ENCODE peak calls at places on chromosome 1, in ten cellular contexts. Z is IMR-90, N is cardiac muscle cell, Y is OCI-LY7, X is GM23338, E is MM.1S, B is uterus, S is transverse colon, D is left lung, M is spleen. R is an unnamed sample.
A peak's percentile ranks its signal among the peaks of the same experiment; 100 is the strongest.

GRCh38 chr1:187763976-187764375 is 935.2 kb downstream of the PLA2G4A start:
- DNase-seq in Z (peak; percentile 15), E (no peak), M (no peak), N (peak; percentile 43), X (no peak), S (no peak), Y (no peak), D (no peak), B (no peak), R (no peak)

GRCh38 chr1:55600243-55600642 is 385.1 kb upstream of the USP24 start:
- DNase-seq in D (no peak), Z (no peak), Y (no peak), E (no peak), X (no peak), M (no peak), B (no peak), N (no peak), S (no peak), R (no peak)

GRCh38 chr1:234724517-234725176 is 114.7 kb upstream of the IRF2BP2 start:
- DNase-seq in M (peak; percentile 82), X (no peak), B (peak; percentile 85), D (peak; percentile 84), N (no peak), E (no peak), S (peak; percentile 71), Y (no peak), Z (no peak), R (peak; percentile 79)

GRCh38 chr1:152034654-152035405 is 2.0 kb downstream of the S100A11 start:
- DNase-seq in X (peak; percentile 90), Z (peak; percentile 59), E (peak; percentile 88), D (no peak), N (peak; percentile 71), B (peak; percentile 43), M (no peak), Y (peak; percentile 76), S (peak; percentile 72), R (no peak)

GRCh38 chr1:232340448-232340847 is 289.5 kb downstream of the SIPA1L2 start:
- DNase-seq in E (no peak), X (no peak), S (no peak), N (no peak), Y (no peak), Z (no peak), B (no peak), M (no peak), D (no peak), R (no peak)

GRCh38 chr1:66767590-66767989 is 15.3 kb downstream of the DYNLT5 start:
- DNase-seq in Z (no peak), M (no peak), S (no peak), X (no peak), E (no peak), B (no peak), N (no peak), D (no peak), Y (no peak), R (no peak)

GRCh38 chr1:87495147-87495546 is 166.5 kb downstream of the LMO4 start:
- DNase-seq in Z (no peak), B (no peak), S (no peak), X (peak; percentile 27), N (no peak), Y (peak; percentile 34), M (no peak), E (peak; percentile 36), D (no peak), R (no peak)

GRCh38 chr1:196160066-196160795 is 448.0 kb downstream of the KCNT2 start:
- DNase-seq in S (no peak), N (peak; percentile 82), B (no peak), Y (no peak), E (no peak), D (no peak), M (no peak), Z (peak; percentile 82), X (no peak), R (no peak)

GRCh38 chr1:18407166-18408045 is 73.3 kb upstream of the KLHDC7A start:
- DNase-seq in Z (no peak), Y (no peak), M (no peak), X (peak; percentile 22), N (no peak), D (no peak), E (no peak), S (no peak), B (no peak), R (no peak)

GRCh38 chr1:10599194-10599861 is 124.6 kb downstream of the PEX14 start:
- DNase-seq in Y (no peak), M (no peak), S (no peak), N (peak; percentile 19), X (no peak), B (no peak), E (no peak), Z (peak; percentile 90), D (no peak), R (no peak)

GRCh38 chr1:147890177-147890790 is 12.3 kb upstream of the GJA8 start:
- DNase-seq in M (peak; percentile 87), B (peak; percentile 37), Z (peak; percentile 29), X (peak; percentile 92), N (peak; percentile 76), Y (peak; percentile 64), S (peak; percentile 62), E (peak; percentile 80), D (peak; percentile 91), R (peak; percentile 30)

GRCh38 chr1:105138445-105138821 is 1388.7 kb downstream of the AMY1C start:
- DNase-seq in N (peak; percentile 0), S (no peak), D (peak; percentile 46), B (no peak), Z (no peak), X (no peak), E (no peak), M (no peak), Y (no peak), R (no peak)

GRCh38 chr1:64553285-64553684 is 83.4 kb downstream of the CACHD1 start:
- DNase-seq in M (no peak), Y (peak; percentile 1), N (no peak), X (no peak), Z (no peak), S (no peak), B (no peak), D (no peak), E (no peak), R (no peak)

GRCh38 chr1:86150553-86151055 is 6.0 kb downstream of the COL24A1 start:
- DNase-seq in X (no peak), S (no peak), Z (peak; percentile 53), E (no peak), B (no peak), D (no peak), M (no peak), N (peak; percentile 40), Y (no peak), R (no peak)

GRCh38 chr1:91166106-91166712 is 144.4 kb upstream of the ZNF644 start:
- DNase-seq in Y (peak; percentile 64), S (peak; percentile 34), N (peak; percentile 67), X (peak; percentile 89), M (no peak), E (peak; percentile 63), D (no peak), Z (peak; percentile 56), B (peak; percentile 43), R (peak; percentile 25)

GRCh38 chr1:243447342-243447741 is 191.5 kb downstream of the SDCCAG8 start:
- DNase-seq in B (no peak), E (no peak), Z (peak; percentile 62), D (no peak), X (no peak), N (peak; percentile 62), M (no peak), Y (no peak), S (no peak), R (no peak)

GRCh38 chr1:26279598-26280332 is at the start of gene SH3BGRL3:
- DNase-seq in E (peak; percentile 86), X (peak; percentile 86), S (peak; percentile 93), Z (peak; percentile 75), N (peak; percentile 87), Y (peak; percentile 87), B (peak; percentile 83), M (peak; percentile 98), D (peak; percentile 97), R (peak; percentile 93)

GRCh38 chr1:109248797-109249629 is at the start of gene CELSR2:
- DNase-seq in M (peak; percentile 88), N (peak; percentile 68), E (peak; percentile 62), B (no peak), X (peak; percentile 97), Z (peak; percentile 54), Y (peak; percentile 88), D (peak; percentile 90), S (peak; percentile 70), R (peak; percentile 88)
- TF ChIP-seq CTCF in M (no peak), N (no peak), E (no peak), B (no peak), X (peak; percentile 25), Z (no peak), Y (no peak), D (no peak), S (no peak), R (no peak)

GRCh38 chr1:224495861-224496260 is 61.3 kb upstream of the WDR26 start:
- DNase-seq in N (no peak), B (no peak), Y (no peak), E (no peak), Z (peak; percentile 65), M (no peak), S (no peak), X (no peak), D (no peak), R (no peak)
- H3K27ac ChIP-seq in N (no peak overlapping the region), B (no peak overlapping the region), Y (no peak overlapping the region), E (no peak overlapping the region), Z (no peak overlapping the region), M (no peak overlapping the region), S (no peak overlapping the region), X (no peak overlapping the region), D (no peak overlapping the region), R (no peak overlapping the region)

GRCh38 chr1:181503130-181503810 is 20.0 kb downstream of the CACNA1E start:
- DNase-seq in X (no peak), S (no peak), N (no peak), Y (no peak), D (no peak), E (no peak), M (no peak), Z (peak; percentile 2), B (peak; percentile 70), R (no peak)

GRCh38 chr1:181501612-181502011 is 18.3 kb downstream of the CACNA1E start:
- DNase-seq in Z (no peak), Y (no peak), D (no peak), X (peak; percentile 15), M (no peak), E (no peak), N (no peak), B (no peak), S (no peak), R (no peak)

GRCh38 chr1:181504294-181505115 is 21.2 kb downstream of the CACNA1E start:
- DNase-seq in X (peak; percentile 86), S (no peak), B (no peak), Z (peak; percentile 28), Y (peak; percentile 65), E (peak; percentile 76), N (peak; percentile 28), D (no peak), M (peak; percentile 78), R (no peak)

GRCh38 chr1:181508486-181509165 is 25.3 kb downstream of the CACNA1E start:
- DNase-seq in E (no peak), M (no peak), S (no peak), D (no peak), Y (no peak), X (no peak), N (no peak), Z (peak; percentile 4), B (no peak), R (no peak)

GRCh38 chr1:181506563-181507353 is 23.4 kb downstream of the CACNA1E start:
- DNase-seq in Y (no peak), X (no peak), B (no peak), Z (no peak), S (no peak), N (no peak), E (no peak), D (no peak), M (no peak), R (no peak)
- H3K4me1 ChIP-seq in Y (peaks cover 8% of the 10 kb centered on the region), X (no peaks in the 10 kb centered on the region), B (no peaks in the 10 kb centered on the region), Z (no peaks in the 10 kb centered on the region), S (no peaks in the 10 kb centered on the region), N (no peaks in the 10 kb centered on the region), E (peaks cover 24% of the 10 kb centered on the region), D (no peaks in the 10 kb centered on the region), M (peaks cover 13% of the 10 kb centered on the region), R (no peaks in the 10 kb centered on the region)

GRCh38 chr1:184143449-184143848 is 91.9 kb downstream of the TSEN15 start:
- DNase-seq in S (no peak), X (peak; percentile 16), D (no peak), Y (no peak), M (no peak), E (no peak), B (no peak), Z (peak; percentile 33), N (peak; percentile 43), R (no peak)
- TF ChIP-seq CTCF in S (no peak), X (no peak), D (no peak), Y (no peak), M (no peak), E (no peak), B (no peak), Z (peak; percentile 12), N (no peak), R (no peak)